ENCODE peak calls at places on chromosome 4, in nine cellular contexts. I is mammary epithelial cell, U is IMR-90, P is fibroblast of lung, A is neuronal stem cell, C is astrocyte, Y is SK-N-SH, K is endothelial cell of umbilical vein, J is keratinocyte. T is an unnamed sample.

GRCh38 chr4:28730304-28730703 is 1869.7 kb downstream of the STIM2 start:
- DNase-seq in I (no peak), U (no peak), P (no peak), A (no peak), C (no peak), Y (no peak), K (no peak), J (no peak), T (no peak)

GRCh38 chr4:38654273-38654672 is 9.7 kb upstream of the KLF3 start:
- DNase-seq in I (no peak), U (no peak), P (no peak), A (no peak), C (no peak), Y (no peak), K (no peak), J (no peak), T (no peak)

GRCh38 chr4:102525099-102525498 is 23.9 kb downstream of the NFKB1 start:
- DNase-seq in I (peak; percentile 58), U (peak; percentile 39), P (peak; percentile 19), A (no peak), C (no peak), Y (no peak), K (no peak), J (no peak), T (no peak)

GRCh38 chr4:86118696-86119095 is 241.2 kb downstream of the MAPK10 start:
- DNase-seq in I (no peak), U (no peak), P (no peak), A (no peak), C (no peak), Y (no peak), K (no peak), J (no peak), T (no peak)

GRCh38 chr4:40672528-40673522 is 43.2 kb upstream of the RBM47 start:
- DNase-seq in I (peak; percentile 94), U (peak; percentile 99), P (peak; percentile 91), A (peak; percentile 79), C (peak; percentile 100), Y (no peak), K (peak; percentile 78), J (peak; percentile 83), T (peak; percentile 70)

GRCh38 chr4:1194028-1194900 is 21.9 kb upstream of the SPON2 start:
- DNase-seq in I (no peak), U (peak; percentile 49), P (peak; percentile 68), A (no peak), C (no peak), Y (peak; percentile 87), K (peak; percentile 31), J (no peak), T (no peak)

GRCh38 chr4:157300678-157301077 is 80.2 kb downstream of the GRIA2 start:
- DNase-seq in I (no peak), U (no peak), P (no peak), A (no peak), C (no peak), Y (peak; percentile 1), K (no peak), J (no peak), T (no peak)

GRCh38 chr4:32258986-32259385 is 1538.8 kb downstream of the PCDH7 start:
- DNase-seq in I (no peak), U (no peak), P (no peak), A (no peak), C (no peak), Y (no peak), K (no peak), J (no peak), T (no peak)

GRCh38 chr4:76226418-76226817 is 12.8 kb upstream of the SCARB2 start:
- DNase-seq in I (no peak), U (no peak), P (no peak), A (no peak), C (no peak), Y (no peak), K (no peak), J (no peak), T (no peak)

GRCh38 chr4:142091085-142091513 is 454.7 kb downstream of the IL15 start:
- DNase-seq in I (peak; percentile 89), U (peak; percentile 97), P (peak; percentile 99), A (no peak), C (peak; percentile 99), Y (no peak), K (peak; percentile 97), J (no peak), T (no peak)

GRCh38 chr4:40205259-40206198 is 8.7 kb downstream of the RHOH start:
- DNase-seq in I (no peak), U (no peak), P (no peak), A (no peak), C (no peak), Y (no peak), K (no peak), J (no peak), T (no peak)

GRCh38 chr4:88953400-88953799 is 103.6 kb downstream of the FAM13A start:
- DNase-seq in I (no peak), U (no peak), P (peak; percentile 35), A (no peak), C (no peak), Y (no peak), K (no peak), J (no peak), T (no peak)

GRCh38 chr4:158649111-158649680 is 22.5 kb downstream of the C4orf46 start:
- DNase-seq in I (no peak), U (no peak), P (no peak), A (no peak), C (no peak), Y (no peak), K (no peak), J (no peak), T (no peak)

GRCh38 chr4:114287079-114287696 is 307.7 kb upstream of the ARSJ start:
- DNase-seq in I (peak; percentile 27), U (no peak), P (no peak), A (no peak), C (no peak), Y (no peak), K (no peak), J (no peak), T (no peak)

GRCh38 chr4:41079871-41080565 is 134.3 kb downstream of the APBB2 start:
- DNase-seq in I (no peak), U (no peak), P (no peak), A (no peak), C (no peak), Y (no peak), K (no peak), J (no peak), T (no peak)

GRCh38 chr4:123446791-123447474 is 50.3 kb downstream of the SPRY1 start:
- DNase-seq in I (no peak), U (no peak), P (no peak), A (no peak), C (no peak), Y (no peak), K (no peak), J (no peak), T (no peak)

GRCh38 chr4:123450393-123450792 is 53.8 kb downstream of the SPRY1 start:
- DNase-seq in I (no peak), U (no peak), P (no peak), A (no peak), C (no peak), Y (no peak), K (no peak), J (no peak), T (no peak)

GRCh38 chr4:123452585-123452984 is 56.0 kb downstream of the SPRY1 start:
- DNase-seq in I (peak; percentile 91), U (peak; percentile 98), P (peak; percentile 84), A (no peak), C (peak; percentile 85), Y (peak; percentile 49), K (peak; percentile 59), J (peak; percentile 45), T (peak; percentile 10)

GRCh38 chr4:123449780-123450179 is 53.2 kb downstream of the SPRY1 start:
- DNase-seq in I (peak; percentile 30), U (peak; percentile 56), P (peak; percentile 26), A (no peak), C (peak; percentile 73), Y (no peak), K (peak; percentile 43), J (no peak), T (peak; percentile 91)

GRCh38 chr4:123449362-123449761 is 52.8 kb downstream of the SPRY1 start:
- DNase-seq in I (no peak), U (peak; percentile 34), P (no peak), A (no peak), C (peak; percentile 26), Y (no peak), K (no peak), J (no peak), T (peak; percentile 49)
- H2AFZ ChIP-seq in I (no peak overlapping the region), U (no peak overlapping the region), P (no peak overlapping the region), A (peak overlapping the region; percentile 0), C (no peak overlapping the region), Y (no peak overlapping the region), K (peak overlapping the region; percentile 7), J (no peak overlapping the region), T (no peak overlapping the region)

DNA sequence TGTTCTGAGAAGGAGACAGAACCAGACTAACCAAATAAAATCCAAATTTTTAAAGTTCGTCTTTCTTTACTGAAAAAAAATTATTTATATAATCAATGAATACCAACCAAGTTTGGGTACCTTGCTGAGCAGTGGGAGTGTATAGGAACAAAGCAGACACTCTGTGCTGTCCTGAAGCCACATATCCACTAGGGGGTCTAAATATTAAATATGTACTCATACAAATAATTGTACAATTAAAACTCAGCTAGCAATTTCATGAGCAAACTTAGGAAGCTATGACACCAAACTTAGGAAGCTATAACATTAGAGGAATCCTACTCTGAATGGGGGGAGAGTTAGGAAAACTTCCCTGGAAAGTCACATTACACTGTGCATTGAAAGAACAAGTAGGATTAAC is 582.0 kb upstream of the EPHA5 start:
- DNase-seq in I (no peak), U (no peak), P (no peak), A (no peak), C (no peak), Y (no peak), K (no peak), J (no peak), T (no peak)
- H2AFZ ChIP-seq in I (no peak overlapping the region), U (no peak overlapping the region), P (no peak overlapping the region), A (no peak overlapping the region), C (peak overlapping the region; percentile 4), Y (no peak overlapping the region), K (no peak overlapping the region), J (no peak overlapping the region), T (no peak overlapping the region)

GRCh38 chr4:151408630-151409469 is at the start of gene FHIP1A:
- DNase-seq in I (peak; percentile 95), U (peak; percentile 53), P (peak; percentile 43), A (peak; percentile 74), C (peak; percentile 72), Y (peak; percentile 86), K (peak; percentile 77), J (no peak), T (peak; percentile 87)
- H2AFZ ChIP-seq in I (peak within 1 kb of the TSS; percentile 76), U (peak within 1 kb of the TSS; percentile 87), P (peak within 1 kb of the TSS; percentile 80), A (peak within 1 kb of the TSS; percentile 91), C (peak within 1 kb of the TSS; percentile 92), Y (peak within 1 kb of the TSS; percentile 86), K (peak within 1 kb of the TSS; percentile 59), J (peak within 1 kb of the TSS; percentile 95), T (peak within 1 kb of the TSS; percentile 96)

GRCh38 chr4:19880205-19880604 is 371.5 kb upstream of the SLIT2 start:
- DNase-seq in I (no peak), U (peak; percentile 12), P (peak; percentile 3), A (no peak), C (no peak), Y (no peak), K (no peak), J (no peak), T (no peak)
- H2AFZ ChIP-seq in I (no peak overlapping the region), U (peak overlapping the region; percentile 71), P (peak overlapping the region; percentile 51), A (no peak overlapping the region), C (no peak overlapping the region), Y (no peak overlapping the region), K (no peak overlapping the region), J (no peak overlapping the region), T (no peak overlapping the region)

T was measured in PC-9.